ENCODE peak calls at places on chromosome 10, in four cellular contexts. A, X, F and R are unnamed samples.

GRCh38 chr10:52740913-52741675 is 31.5 kb downstream of the MBL2 start:
- DNase-seq in A (no peak), X (peak), F (peak), R (peak)

GRCh38 chr10:129777687-129778086 is 186.4 kb downstream of the EBF3 start:
- DNase-seq in A (no peak), F (no peak), X (no peak), R (no peak)

GRCh38 chr10:24869354-24870016 is 82.9 kb downstream of the PRTFDC1 start:
- DNase-seq in A (no peak), X (peak), F (no peak), R (no peak)

GRCh38 chr10:115745943-115746342 is 527.1 kb downstream of the GFRA1 start:
- DNase-seq in X (no peak), A (no peak), F (no peak), R (no peak)

GRCh38 chr10:101273736-101274135 is 44.5 kb upstream of the LBX1 start:
- DNase-seq in A (no peak), X (no peak), F (no peak), R (no peak)

GRCh38 chr10:132979491-132980425 is 37.4 kb upstream of the CFAP46 start:
- DNase-seq in F (no peak), X (no peak), A (no peak), R (no peak)

GRCh38 chr10:98242823-98243222 is 25.2 kb downstream of the LOXL4 start:
- DNase-seq in F (no peak), X (no peak), A (no peak), R (peak)

GRCh38 chr10:9762966-9763656 is 1254.6 kb upstream of the CELF2 start:
- DNase-seq in F (no peak), A (no peak), X (no peak), R (no peak)

GRCh38 chr10:33306126-33306525 is 28.3 kb downstream of the NRP1 start:
- DNase-seq in A (no peak), X (no peak), F (no peak), R (no peak)

GRCh38 chr10:126686271-126686670 is 15.8 kb upstream of the C10orf90 start:
- DNase-seq in F (no peak), X (no peak), A (no peak), R (no peak)

GRCh38 chr10:50506861-50507573 is 116.7 kb downstream of the SGMS1 start:
- DNase-seq in A (no peak), X (no peak), F (peak), R (no peak)

GRCh38 chr10:133329401-133330202 is 7.1 kb downstream of the CALY start:
- DNase-seq in X (peak), F (peak), A (no peak), R (peak)

GRCh38 chr10:29630205-29631048 is 4.3 kb downstream of the SVIL start:
- DNase-seq in X (no peak), F (no peak), A (no peak), R (no peak)
- TF ChIP-seq POLR2AphosphoS5 in X (no peak), F (no peak), A (no peak), R (no peak)

DNA sequence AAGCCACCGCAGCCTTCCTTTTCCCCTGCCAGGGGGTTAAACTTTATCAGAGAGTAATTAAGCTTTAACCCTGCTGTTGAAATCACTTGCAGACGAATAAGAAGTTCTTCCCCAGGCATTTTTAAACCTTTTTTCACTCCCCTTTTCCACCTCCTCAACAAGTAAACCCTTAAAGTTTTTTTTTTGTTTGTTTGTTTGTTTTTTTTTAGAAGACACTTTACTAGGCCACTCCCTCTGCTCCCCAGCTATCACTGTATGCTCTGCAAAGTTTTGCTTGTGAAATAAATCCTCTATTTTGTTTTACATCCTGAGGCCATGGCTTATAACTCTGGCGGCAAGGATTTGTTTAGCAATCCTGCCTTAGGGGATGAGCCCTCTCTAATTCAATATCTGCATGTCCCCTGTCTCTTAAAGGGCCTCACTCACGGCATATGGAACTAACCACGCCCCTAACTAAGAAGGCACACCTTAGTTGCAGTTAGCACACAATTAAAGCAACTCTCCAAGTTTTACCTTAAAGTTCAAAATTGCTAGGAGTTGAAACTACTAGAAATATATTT is 1354.7 kb upstream of the LRRTM3 start:
- DNase-seq in A (no peak), F (peak), X (no peak), R (peak)
- TF ChIP-seq SIN3A in A (no peak), F (no peak), X (no peak), R (no peak)

DNA sequence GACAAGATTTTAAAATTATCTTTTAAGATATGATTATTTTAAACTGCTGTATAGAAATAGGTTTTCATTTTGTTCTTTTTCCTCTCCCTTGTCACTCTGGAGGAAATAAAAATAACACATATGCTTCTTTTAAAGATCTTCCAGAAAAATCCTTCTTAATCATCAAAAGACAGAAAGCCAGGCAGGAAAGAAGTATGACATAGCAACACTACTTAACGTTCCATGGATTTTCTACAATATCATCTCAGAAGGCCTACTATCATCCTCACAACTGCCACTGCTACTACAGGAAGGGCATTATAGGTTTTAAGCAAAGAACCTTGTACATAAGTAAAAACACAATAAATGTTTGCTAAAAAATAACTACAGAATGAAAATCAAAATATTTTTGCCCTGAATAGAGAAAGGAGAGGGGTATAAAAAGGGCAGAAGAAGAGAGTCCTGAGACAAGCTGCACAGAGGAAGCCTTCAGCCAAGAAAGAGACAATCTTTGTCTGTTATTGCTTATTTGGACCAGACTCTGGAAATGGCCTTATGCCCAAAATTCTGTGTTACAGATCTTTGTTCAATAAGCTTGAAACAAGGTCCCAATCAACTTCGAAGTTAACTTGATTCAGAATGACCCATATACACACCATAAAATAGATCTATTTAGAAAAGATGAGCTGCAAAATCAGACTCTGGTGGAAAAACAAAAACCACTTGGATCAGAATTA is 67.8 kb downstream of the ABI1 start:
- DNase-seq in F (no peak), A (no peak), X (no peak), R (no peak)
- TF ChIP-seq MXI1 in F (no peak), A (no peak), X (no peak), R (no peak)

GRCh38 chr10:76333331-76333730 is 901.9 kb downstream of the LRMDA start:
- DNase-seq in A (no peak), F (no peak), X (no peak), R (no peak)

GRCh38 chr10:76327441-76327840 is 896.0 kb downstream of the LRMDA start:
- DNase-seq in F (no peak), A (no peak), X (no peak), R (no peak)

GRCh38 chr10:76328348-76328747 is 896.9 kb downstream of the LRMDA start:
- DNase-seq in A (no peak), X (no peak), F (peak), R (no peak)

GRCh38 chr10:76331742-76332141 is 900.3 kb downstream of the LRMDA start:
- DNase-seq in X (no peak), F (no peak), A (no peak), R (no peak)

DNA sequence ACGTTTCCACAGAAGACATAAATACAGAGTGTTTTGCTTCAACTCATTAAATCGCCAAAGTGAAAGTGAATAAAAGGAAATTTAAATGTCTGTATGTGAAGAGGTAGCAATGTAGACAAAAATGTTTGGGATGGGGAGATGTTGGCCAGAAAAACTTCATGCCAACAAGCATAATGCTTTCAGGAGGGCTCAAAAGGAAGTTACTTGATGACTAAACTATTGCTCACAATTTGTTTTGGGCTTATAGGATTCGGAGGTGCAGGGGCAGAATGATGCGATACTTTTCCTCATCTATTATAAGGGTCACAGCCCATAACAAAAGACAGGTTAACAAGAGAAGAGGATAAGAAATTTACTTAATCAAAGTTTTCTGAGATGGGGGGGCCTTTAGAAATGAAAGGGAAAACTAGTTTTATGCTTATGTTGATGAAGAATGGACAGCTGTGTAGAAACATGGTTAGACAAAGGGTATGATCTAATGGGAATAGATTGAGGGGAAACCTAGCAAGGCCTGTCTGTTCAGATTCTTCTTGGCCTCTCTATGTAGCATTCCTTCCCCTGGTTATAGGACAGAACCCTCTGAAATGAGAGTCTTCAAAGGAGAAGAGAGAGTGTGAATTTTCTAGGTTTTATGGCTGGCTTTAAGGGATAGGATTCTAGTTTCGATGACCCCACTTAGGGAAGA is 898.6 kb downstream of the LRMDA start:
- DNase-seq in X (no peak), A (no peak), F (no peak), R (no peak)
- TF ChIP-seq POLR2AphosphoS5 in X (no peak), A (no peak), F (no peak), R (peak)

GRCh38 chr10:6163364-6164270 is 39.1 kb upstream of the PFKFB3 start:
- DNase-seq in F (no peak), A (peak), X (peak), R (peak)
- TF ChIP-seq SIN3A in F (no peak), A (no peak), X (peak), R (no peak)

DNA sequence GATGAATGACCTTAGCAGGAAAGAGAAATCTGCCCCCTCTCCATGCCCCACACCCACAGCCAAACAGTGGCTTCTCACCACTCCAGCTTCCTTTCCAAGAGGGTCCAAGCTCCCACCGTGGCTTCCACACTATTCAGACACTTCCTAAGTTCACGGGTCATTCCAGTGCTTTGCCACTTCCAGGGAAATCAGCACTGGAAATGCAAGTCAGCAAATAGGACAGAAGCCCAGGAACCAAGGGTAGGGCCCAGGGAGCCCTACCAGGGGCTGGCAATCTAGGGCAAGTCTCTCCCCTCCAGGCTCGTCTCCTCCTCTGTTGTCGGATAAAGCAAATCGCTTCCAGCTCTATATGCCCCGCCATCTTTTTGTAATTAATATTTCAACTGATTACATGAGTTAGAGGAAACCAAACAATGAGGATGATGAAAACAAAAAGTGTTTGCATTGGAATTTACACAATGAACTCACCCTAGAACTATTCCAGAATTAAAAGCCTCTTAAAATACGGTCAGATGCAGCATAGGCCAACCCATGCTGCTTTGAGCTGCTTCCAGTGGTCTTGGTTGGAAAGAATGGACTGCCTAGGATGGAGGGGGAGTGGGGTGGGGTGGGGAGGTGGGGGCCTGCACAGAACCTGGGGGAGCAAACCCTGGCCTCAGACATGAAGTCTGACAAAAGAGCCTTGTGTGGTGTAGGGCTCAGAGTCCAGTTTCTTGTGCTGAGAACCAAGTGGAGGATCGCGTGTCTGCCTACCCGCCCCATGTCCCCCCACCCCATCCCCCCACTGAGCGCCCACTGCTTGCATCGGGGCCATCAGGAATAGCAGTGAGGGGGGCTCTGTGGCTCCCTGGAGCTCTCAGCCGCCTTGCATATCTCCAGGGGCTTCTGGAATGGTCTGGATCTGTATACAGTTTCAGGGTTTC is 74.6 kb upstream of the CPXM2 start:
- DNase-seq in A (no peak), F (peak), X (no peak), R (no peak)
- TF ChIP-seq MXI1 in A (no peak), F (no peak), X (no peak), R (no peak)

GRCh38 chr10:117477241-117477947 is 65.2 kb upstream of the EMX2 start:
- DNase-seq in F (no peak), X (no peak), A (no peak), R (no peak)
- TF ChIP-seq POLR2AphosphoS5 in F (no peak), X (no peak), A (no peak), R (no peak)

DNA sequence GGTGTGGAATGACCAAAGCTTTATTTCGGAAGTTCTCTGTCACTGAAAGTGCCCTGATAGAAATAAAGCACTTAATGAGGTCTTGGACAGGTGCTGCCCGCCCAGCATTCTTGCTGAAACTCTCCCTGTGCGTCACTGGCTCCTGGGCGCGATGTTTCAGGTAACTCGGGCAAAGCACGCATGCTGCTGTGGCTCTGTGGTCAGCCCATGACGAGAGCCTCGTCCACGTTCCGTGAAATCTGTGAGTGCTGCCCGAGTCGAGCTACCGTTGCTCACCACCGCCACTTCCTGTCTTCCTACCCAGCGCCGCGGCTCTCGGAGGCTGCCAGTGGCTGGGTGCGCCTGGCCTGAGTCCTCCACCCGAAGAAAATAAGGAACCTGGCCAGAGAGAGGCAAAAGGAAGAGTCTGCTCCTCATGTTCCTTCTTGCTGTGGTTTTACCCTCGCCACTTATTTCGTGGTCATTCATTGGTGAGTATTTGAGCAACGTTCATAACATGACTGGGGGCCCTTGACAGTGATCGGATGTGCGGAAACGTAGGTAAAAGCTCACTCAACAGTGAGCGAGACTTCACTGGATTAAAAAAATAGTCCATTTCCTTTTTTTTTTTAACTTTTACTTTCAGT is 95.5 kb downstream of the MAP3K8 start:
- DNase-seq in F (no peak), A (peak), X (no peak), R (no peak)
- TF ChIP-seq SIN3A in F (no peak), A (no peak), X (no peak), R (no peak)